ENCODE peak calls at places on chromosome 12, in seven cellular contexts. L is T follicular helper cell, K is tibial artery, N is LHCN-M2, D is fibroblast of lung, A is neural progenitor cell, O is ELR. M is an unnamed sample.

GRCh38 chr12:108187831-108188230 is 58.7 kb downstream of the WSCD2 start:
- DNase-seq in A (no peak), L (no peak), K (no peak), N (no peak), O (no peak), D (no peak), M (no peak)

GRCh38 chr12:104626069-104626690 is 169.4 kb downstream of the CHST11 start:
- DNase-seq in L (no peak), D (no peak), K (no peak), A (no peak), N (no peak), O (no peak), M (no peak)

GRCh38 chr12:112061127-112061526 is 47.5 kb downstream of the NAA25 start:
- DNase-seq in L (no peak), K (no peak), N (no peak), O (no peak), A (no peak), D (no peak), M (no peak)

GRCh38 chr12:44869503-44869902 is 6.6 kb downstream of the NELL2 start:
- DNase-seq in K (no peak), L (no peak), A (no peak), N (no peak), O (no peak), D (no peak), M (no peak)

GRCh38 chr12:117034249-117034648 is 65.0 kb downstream of the TESC start:
- DNase-seq in N (no peak), D (no peak), O (no peak), L (no peak), K (no peak), A (no peak), M (no peak)

GRCh38 chr12:48601013-48601756 is 31.3 kb upstream of the LALBA start:
- DNase-seq in D (peak; percentile 8), K (no peak), O (peak; percentile 53), A (peak; percentile 56), L (no peak), N (peak; percentile 19), M (no peak)

GRCh38 chr12:50314629-50315312 is 31.5 kb upstream of the LIMA1 start:
- DNase-seq in L (no peak), A (peak; percentile 64), O (peak; percentile 76), K (no peak), D (peak; percentile 81), N (peak; percentile 55), M (no peak)

GRCh38 chr12:49332441-49332861 is 4.5 kb downstream of the C1QL4 start:
- DNase-seq in L (no peak), N (no peak), D (no peak), A (no peak), O (no peak), K (no peak), M (no peak)

GRCh38 chr12:52014567-52015392 is 8.0 kb downstream of the TAMALIN start:
- DNase-seq in D (no peak), L (no peak), K (no peak), O (no peak), N (no peak), A (peak; percentile 68), M (no peak)

GRCh38 chr12:107344035-107344808 is 250.9 kb upstream of the CRY1 start:
- DNase-seq in K (no peak), N (peak; percentile 22), O (peak; percentile 97), L (no peak), D (no peak), A (no peak), M (no peak)

GRCh38 chr12:101414533-101415119 is 7.1 kb upstream of the ARL1 start:
- DNase-seq in D (peak; percentile 78), N (peak; percentile 63), L (no peak), K (no peak), A (peak; percentile 70), O (peak; percentile 75), M (no peak)

GRCh38 chr12:94010307-94010706 is 138.1 kb upstream of the PLXNC1 start:
- DNase-seq in D (no peak), K (no peak), O (no peak), L (no peak), A (peak; percentile 32), N (no peak), M (no peak)

GRCh38 chr12:63313139-63313538 is 162.1 kb upstream of the AVPR1A start:
- DNase-seq in K (no peak), A (no peak), L (no peak), D (no peak), N (no peak), O (no peak), M (no peak)

GRCh38 chr12:117279606-117280005 is 81.8 kb downstream of the NOS1 start:
- DNase-seq in D (no peak), O (no peak), L (no peak), K (no peak), N (no peak), A (no peak), M (no peak)

GRCh38 chr12:16531623-16532022 is 74.3 kb downstream of the LMO3 start:
- DNase-seq in K (no peak), O (no peak), L (no peak), D (no peak), A (peak; percentile 52), N (peak; percentile 80), M (no peak)

GRCh38 chr12:6627598-6627997 is 8.2 kb downstream of the LPAR5 start:
- DNase-seq in O (no peak), A (no peak), L (no peak), D (no peak), K (no peak), N (no peak), M (peak; percentile 44)

GRCh38 chr12:49750027-49750977 is 8.9 kb downstream of the TMBIM6 start:
- DNase-seq in K (no peak), L (peak; percentile 28), D (peak; percentile 84), A (peak; percentile 14), N (peak; percentile 58), O (peak; percentile 81), M (no peak)

GRCh38 chr12:19410211-19410610 is 29.1 kb upstream of the AEBP2 start:
- DNase-seq in O (no peak), A (no peak), N (no peak), D (no peak), L (no peak), K (no peak), M (no peak)

GRCh38 chr12:2163172-2163927 is 110.6 kb downstream of the CACNA1C start:
- DNase-seq in K (peak; percentile 91), N (no peak), L (no peak), A (no peak), O (no peak), D (peak; percentile 98), M (no peak)

GRCh38 chr12:76927170-76927784 is 48.5 kb upstream of the CSRP2 start:
- DNase-seq in O (peak; percentile 56), K (peak; percentile 37), D (peak; percentile 58), A (peak; percentile 75), N (peak; percentile 67), L (no peak), M (no peak)

GRCh38 chr12:122891661-122892525 is 4.0 kb downstream of the VPS37B start:
- DNase-seq in K (no peak), N (peak; percentile 94), O (peak; percentile 89), D (peak; percentile 75), L (no peak), A (peak; percentile 64), M (no peak)

GRCh38 chr12:51970904-51971646 is 19.6 kb downstream of the ACVR1B start:
- DNase-seq in D (peak; percentile 23), L (no peak), N (no peak), O (peak; percentile 72), A (peak; percentile 65), K (no peak), M (no peak)

GRCh38 chr12:116039081-116039480 is 238.4 kb downstream of the MED13L start:
- DNase-seq in N (peak; percentile 67), L (no peak), K (no peak), O (no peak), D (no peak), A (no peak), M (no peak)

GRCh38 chr12:92003701-92004100 is 141.9 kb downstream of the BTG1 start:
- DNase-seq in A (no peak), N (no peak), O (no peak), L (no peak), D (no peak), K (no peak), M (no peak)

GRCh38 chr12:6919588-6919987 is 5.2 kb downstream of the ENO2 start:
- DNase-seq in A (no peak), L (no peak), O (no peak), D (no peak), N (no peak), K (no peak), M (no peak)

GRCh38 chr12:44509471-44509870 is 366.6 kb downstream of the NELL2 start:
- DNase-seq in K (no peak), D (no peak), L (no peak), N (peak; percentile 42), A (peak; percentile 56), O (no peak), M (no peak)

GRCh38 chr12:119659289-119659897 is 8.5 kb upstream of the PRKAB1 start:
- DNase-seq in K (no peak), A (peak; percentile 50), L (peak; percentile 19), O (peak; percentile 52), D (peak; percentile 34), N (no peak), M (no peak)

GRCh38 chr12:119727600-119728436 is 59.9 kb downstream of the PRKAB1 start:
- DNase-seq in L (no peak), D (no peak), K (no peak), A (no peak), O (no peak), N (no peak), M (no peak)

GRCh38 chr12:45208604-45209487 is 7.0 kb upstream of the ANO6 start:
- DNase-seq in O (peak; percentile 75), L (no peak), K (no peak), A (no peak), N (no peak), D (peak; percentile 82), M (no peak)